ENCODE peak calls at places on chromosome 11, in five cellular contexts. W is heart left ventricle, K is breast epithelium, E is H1, B is upper lobe of left lung. G is an unnamed sample.

GRCh38 chr11:23252426-23252825 is 392.2 kb upstream of the CCDC179 start:
- DNase-seq in W (no peak), K (no peak), E (no peak), B (no peak), G (no peak)

GRCh38 chr11:32581556-32581955 is 2.1 kb upstream of the EIF3M start:
- DNase-seq in W (no peak), K (no peak), E (no peak), B (no peak), G (no peak)

GRCh38 chr11:5336331-5336730 is 7.0 kb downstream of the OR51B5 start:
- DNase-seq in W (no peak), K (no peak), E (no peak), B (no peak), G (no peak)

GRCh38 chr11:130055637-130056036 is 14.1 kb upstream of the APLP2 start:
- DNase-seq in W (peak), K (no peak), E (no peak), B (no peak), G (no peak)

GRCh38 chr11:128196235-128196634 is 391.1 kb downstream of the ETS1 start:
- DNase-seq in W (no peak), K (no peak), E (no peak), B (no peak), G (no peak)

GRCh38 chr11:44625759-44626523 is 60.5 kb downstream of the CD82 start:
- DNase-seq in W (no peak), K (no peak), E (no peak), B (no peak), G (peak)

GRCh38 chr11:104490182-104490581 is 326.2 kb upstream of the PDGFD start:
- DNase-seq in W (no peak), K (no peak), E (no peak), B (no peak), G (no peak)

GRCh38 chr11:26442131-26442530 is 110.2 kb downstream of the ANO3 start:
- DNase-seq in W (no peak), K (no peak), E (no peak), B (no peak), G (no peak)

GRCh38 chr11:36432747-36433146 is 77.3 kb downstream of the TRAF6 start:
- DNase-seq in W (no peak), K (no peak), E (no peak), B (no peak), G (no peak)

GRCh38 chr11:35792846-35793192 is 130.2 kb downstream of the TRIM44 start:
- DNase-seq in W (no peak), K (no peak), E (no peak), B (no peak), G (no peak)

GRCh38 chr11:16312242-16312641 is 44.1 kb downstream of the SOX6 start:
- DNase-seq in W (no peak), K (no peak), E (no peak), B (no peak), G (no peak)

GRCh38 chr11:1119282-1120146 is 38.2 kb upstream of the MUC5AC start:
- DNase-seq in W (no peak), K (peak), E (no peak), B (no peak), G (no peak)

GRCh38 chr11:47800759-47801158 is 33.6 kb upstream of the FNBP4 start:
- DNase-seq in W (peak), K (no peak), E (no peak), B (no peak), G (no peak)

GRCh38 chr11:63698976-63699733 is 17.9 kb downstream of the RTN3 start:
- DNase-seq in W (no peak), K (no peak), E (no peak), B (no peak), G (no peak)

GRCh38 chr11:102287963-102288744 is 29.1 kb upstream of the BIRC3 start:
- DNase-seq in W (peak), K (no peak), E (no peak), B (peak), G (no peak)

GRCh38 chr11:36480833-36481232 is 29.2 kb downstream of the TRAF6 start:
- DNase-seq in W (no peak), K (no peak), E (no peak), B (no peak), G (no peak)

GRCh38 chr11:93603671-93604070 is 57.8 kb upstream of the CEP295 start:
- DNase-seq in W (no peak), K (no peak), E (no peak), B (no peak), G (no peak)

GRCh38 chr11:36077886-36078685 is 134.2 kb downstream of the LDLRAD3 start:
- DNase-seq in W (no peak), K (no peak), E (no peak), B (no peak), G (no peak)

GRCh38 chr11:93921695-93922468 is 71.5 kb upstream of the VSTM5 start:
- DNase-seq in W (no peak), K (no peak), E (peak), B (peak), G (no peak)

GRCh38 chr11:110428956-110429613 is 663 bp upstream of the FDX1 start:
- DNase-seq in W (no peak), K (no peak), E (no peak), B (no peak), G (no peak)

GRCh38 chr11:12177739-12178338 is 67.4 kb downstream of the MICAL2 start:
- DNase-seq in W (no peak), K (no peak), E (no peak), B (peak), G (no peak)

GRCh38 chr11:12179521-12179920 is 69.1 kb downstream of the MICAL2 start:
- DNase-seq in W (peak), K (no peak), E (no peak), B (peak), G (peak)

GRCh38 chr11:12175694-12176241 is 65.4 kb downstream of the MICAL2 start:
- DNase-seq in W (no peak), K (no peak), E (no peak), B (no peak), G (peak)

GRCh38 chr11:12180257-12181205 is 70.1 kb downstream of the MICAL2 start:
- DNase-seq in W (no peak), K (no peak), E (no peak), B (no peak), G (no peak)

DNA sequence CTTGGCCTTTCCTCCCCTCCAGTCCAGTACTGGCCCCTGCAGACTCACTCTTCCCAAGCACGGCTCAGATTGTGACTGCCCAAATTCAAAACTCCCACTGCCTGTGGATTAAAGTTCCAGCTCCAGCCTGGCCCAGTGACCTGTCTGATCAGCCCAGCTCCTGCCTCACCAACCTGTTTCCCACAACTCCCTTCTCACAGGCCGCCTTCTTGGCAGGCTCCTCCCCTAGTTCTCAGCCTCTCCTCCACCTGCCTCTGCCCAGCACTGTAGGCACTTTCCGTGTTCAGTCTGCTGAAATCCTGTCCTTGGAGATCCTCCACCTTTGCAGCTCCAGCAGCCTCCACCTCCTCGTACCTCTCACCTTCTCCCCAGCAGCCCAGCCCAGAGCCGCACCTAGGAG is 68.6 kb downstream of the MICAL2 start:
- DNase-seq in W (no peak), K (peak), E (no peak), B (peak), G (no peak)
- TF ChIP-seq POLR2A in W (no peak), K (no peak), E (no peak), B (no peak), G (no peak)

DNA sequence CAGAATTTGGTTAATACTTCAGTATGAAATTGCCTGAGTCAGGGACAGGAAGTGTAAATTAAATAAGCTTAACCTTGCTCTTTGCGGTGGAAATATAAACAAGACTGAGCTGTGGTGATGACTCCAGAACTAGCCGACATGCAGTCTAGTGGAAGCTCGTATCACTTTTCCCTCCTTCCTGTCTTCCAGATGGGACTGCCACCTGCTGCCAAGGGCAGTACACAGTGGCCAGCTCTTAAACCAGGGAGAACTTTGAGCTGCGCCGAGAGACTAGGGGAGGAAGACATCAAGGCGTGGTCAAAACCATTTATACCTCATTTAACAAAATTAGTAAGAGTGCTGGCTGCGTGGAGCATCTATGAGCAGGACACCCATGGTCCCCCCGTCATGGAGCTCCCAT is 31.3 kb upstream of the CTTN start:
- DNase-seq in W (no peak), K (no peak), E (no peak), B (no peak), G (no peak)
- TF ChIP-seq CTCF in W (no peak), K (no peak), E (no peak), B (no peak), G (no peak)

GRCh38 chr11:65112551-65113360 is 1.1 kb downstream of the TM7SF2 start:
- DNase-seq in W (peak), K (no peak), E (no peak), B (peak), G (no peak)

GRCh38 chr11:65111159-65111536 is 524 bp upstream of the TM7SF2 start:
- DNase-seq in W (peak), K (no peak), E (no peak), B (no peak), G (no peak)

GRCh38 chr11:65113361-65113756 is 1.7 kb downstream of the TM7SF2 start:
- DNase-seq in W (peak), K (no peak), E (no peak), B (no peak), G (no peak)

GRCh38 chr11:65111537-65112225 is at the start of gene TM7SF2:
- DNase-seq in W (peak), K (peak), E (peak), B (peak), G (peak)

DNA sequence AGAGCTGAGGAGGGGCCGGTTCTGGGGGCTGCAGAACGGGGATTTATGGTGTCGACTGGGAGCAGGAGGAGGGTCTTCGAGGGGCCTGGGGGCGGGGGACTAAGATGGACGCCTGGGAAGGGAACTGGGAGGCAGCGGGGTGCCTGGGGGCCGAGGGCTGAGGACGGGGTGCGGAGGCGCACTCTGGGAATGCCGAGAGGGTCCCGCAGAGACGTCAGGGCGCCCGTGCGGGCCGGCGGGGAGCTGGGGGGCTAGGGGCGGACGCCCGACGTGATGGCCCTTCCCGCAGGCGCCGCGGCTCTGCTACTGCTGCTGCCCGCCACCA is 516 bp downstream of the TM7SF2 start:
- DNase-seq in W (peak), K (no peak), E (no peak), B (no peak), G (no peak)
- TF ChIP-seq POLR2A in W (no peak), K (no peak), E (no peak), B (no peak), G (no peak)

DNA sequence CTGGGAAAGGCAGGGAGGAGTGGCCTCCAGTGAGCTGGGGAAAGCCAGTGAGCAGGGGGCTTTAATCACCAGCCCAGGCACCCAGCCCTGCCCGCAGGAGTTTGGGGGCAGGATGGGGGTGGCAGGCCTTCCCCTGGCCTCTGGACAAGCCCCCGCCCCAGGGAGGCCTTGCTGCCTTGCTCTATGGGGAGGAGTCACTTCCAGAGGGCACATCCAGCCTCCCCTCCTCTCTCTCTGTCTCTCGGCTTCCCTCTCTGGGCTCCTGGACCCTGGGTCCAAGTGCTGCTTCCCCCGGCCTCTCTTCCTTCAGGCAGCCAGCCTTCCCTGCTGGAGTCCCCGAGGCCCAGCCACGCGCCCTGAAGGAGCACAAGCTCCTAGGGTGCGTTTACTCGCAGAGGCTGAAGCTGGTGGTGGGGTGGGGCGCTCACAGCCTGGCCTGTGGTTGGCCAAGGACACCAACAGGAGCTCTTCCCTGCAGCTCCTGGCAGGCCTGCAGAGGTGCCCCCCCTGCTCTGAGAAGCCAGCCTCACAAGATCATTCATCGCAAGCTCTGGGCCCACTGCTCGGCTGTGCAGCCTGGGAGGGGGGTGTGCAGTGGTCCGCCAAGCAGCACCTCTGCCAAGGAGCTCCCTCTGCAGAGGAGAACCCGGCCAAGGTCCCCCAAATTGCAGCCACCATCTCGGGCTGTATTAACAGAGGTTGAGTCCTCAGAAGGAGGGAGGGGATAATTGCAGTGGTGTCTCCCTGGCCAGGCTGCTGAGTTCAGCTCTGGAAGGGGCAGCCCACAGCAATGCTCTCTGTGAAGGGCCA is 25.4 kb downstream of the OSBPL5 start:
- DNase-seq in W (peak), K (no peak), E (no peak), B (no peak), G (no peak)
- TF ChIP-seq CTCF in W (no peak), K (no peak), E (no peak), B (no peak), G (no peak)

GRCh38 chr11:67255864-67256263 is 10.4 kb upstream of the GRK2 start:
- DNase-seq in W (no peak), K (peak), E (no peak), B (no peak), G (no peak)

GRCh38 chr11:67254768-67255167 is 11.5 kb upstream of the GRK2 start:
- DNase-seq in W (peak), K (no peak), E (no peak), B (no peak), G (no peak)

GRCh38 chr11:67255353-67255752 is 10.9 kb upstream of the GRK2 start:
- DNase-seq in W (no peak), K (no peak), E (no peak), B (no peak), G (peak)

GRCh38 chr11:67253872-67254624 is 12.2 kb upstream of the GRK2 start:
- DNase-seq in W (peak), K (no peak), E (no peak), B (no peak), G (peak)

DNA sequence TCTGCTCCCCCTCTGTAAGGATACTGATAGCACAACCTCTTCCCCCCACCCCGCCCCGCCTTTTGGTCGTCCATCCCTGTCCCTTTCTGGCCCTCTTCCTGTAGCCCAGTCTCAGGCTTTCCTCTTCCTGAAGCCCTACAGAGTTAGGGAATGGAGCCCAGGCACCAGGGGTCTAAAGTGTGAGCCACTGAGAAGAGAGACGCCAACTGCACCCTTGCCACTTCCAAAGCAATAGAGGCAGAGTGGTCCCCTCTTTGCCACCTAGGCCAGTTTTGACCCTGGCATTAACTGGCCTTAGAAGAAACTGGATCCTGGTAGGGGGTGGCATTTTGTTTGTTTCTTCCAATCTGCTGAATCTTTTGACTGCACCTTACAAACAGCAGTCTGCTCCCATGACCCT is 9.8 kb upstream of the GRK2 start:
- DNase-seq in W (no peak), K (no peak), E (no peak), B (no peak), G (no peak)
- TF ChIP-seq POLR2A in W (no peak), K (no peak), E (no peak), B (no peak), G (no peak)

GRCh38 chr11:109221190-109221589 is 200.8 kb upstream of the C11orf87 start:
- DNase-seq in W (no peak), K (no peak), E (no peak), B (no peak), G (no peak)
- TF ChIP-seq CTCF in W (no peak), K (no peak), E (no peak), B (no peak), G (no peak)

DNA sequence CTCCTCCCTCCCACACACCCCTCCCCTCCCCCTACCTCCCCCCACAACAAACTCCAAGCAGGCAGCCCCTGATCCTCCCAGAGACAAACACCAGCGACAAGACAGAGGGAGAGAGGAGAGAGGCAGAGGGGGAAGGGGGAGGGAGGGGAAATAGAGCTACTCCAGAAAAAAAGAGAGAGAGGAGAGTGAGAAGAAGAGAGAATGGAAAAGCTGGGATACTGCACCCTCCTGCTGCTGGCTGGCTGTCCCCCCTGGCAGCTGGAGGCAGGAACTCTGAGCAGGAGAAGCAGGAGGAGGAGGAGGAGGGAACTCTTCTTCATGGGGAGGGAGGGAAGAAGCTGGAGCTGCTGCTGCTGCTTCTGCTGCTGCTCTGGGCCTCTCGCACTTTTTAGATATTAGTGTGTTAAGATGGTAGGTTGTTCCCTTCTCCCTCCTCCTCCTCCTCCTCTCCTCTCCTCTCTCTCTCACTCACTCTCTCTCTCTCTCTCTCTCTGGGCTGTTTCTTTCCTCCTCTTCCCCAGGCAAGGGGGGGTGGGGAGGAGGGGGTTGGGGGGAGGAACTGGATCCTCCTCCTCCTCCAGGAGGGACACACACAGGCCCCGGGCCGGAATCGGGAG is 435 bp downstream of the PHF21A start:
- DNase-seq in W (peak), K (no peak), E (no peak), B (peak), G (no peak)
- TF ChIP-seq POLR2A in W (no peak), K (no peak), E (no peak), B (no peak), G (no peak)

G was measured in lower leg skin.